ENCODE peak calls at places on chromosomes 4 and X, in ten cellular contexts. Q is CD8-positive, alpha-beta T cell; O is RPMI8226; V is hypothalamus; R is iris pigment epithelial cell; Y is Peyer's patch; M is astrocyte of the spinal cord; T is transverse colon; G is H7; B is Right ventricle myocardium superior. K is an unnamed sample.

GRCh38 chrX:1485033-1485432 is 32.3 kb upstream of the ASMTL start:
- DNase-seq in Y (peak; percentile 14), Q (no peak), T (no peak), O (no peak), B (no peak), M (no peak), G (no peak), R (no peak), V (no peak), K (no peak)

GRCh38 chr4:147361726-147362125 is 119.2 kb upstream of the EDNRA start:
- DNase-seq in B (no peak), V (no peak), T (peak; percentile 63), M (peak; percentile 94), G (no peak), Y (no peak), Q (no peak), R (peak; percentile 91), O (no peak), K (no peak)

GRCh38 chrX:153953342-153953830 is 8.9 kb upstream of the RENBP start:
- DNase-seq in R (peak; percentile 34), B (peak; percentile 78), T (peak; percentile 81), O (peak; percentile 61), M (peak; percentile 66), V (no peak), Q (peak; percentile 62), G (peak; percentile 98), Y (peak; percentile 71), K (peak; percentile 81)

GRCh38 chr4:95107635-95108034 is 349.9 kb downstream of the BMPR1B start:
- DNase-seq in Q (no peak), Y (no peak), V (no peak), G (no peak), T (no peak), B (peak; percentile 43), M (peak; percentile 45), O (no peak), R (peak; percentile 68), K (no peak)

GRCh38 chr4:118846981-118847380 is 11.1 kb upstream of the SEC24D start:
- DNase-seq in M (no peak), Y (no peak), G (no peak), B (no peak), T (no peak), O (no peak), Q (no peak), V (no peak), R (no peak), K (no peak)

GRCh38 chr4:31946456-31946855 is 1226.3 kb downstream of the PCDH7 start:
- DNase-seq in G (no peak), T (no peak), V (no peak), R (no peak), B (no peak), M (no peak), Q (no peak), O (no peak), Y (no peak), K (no peak)

GRCh38 chr4:163048447-163048846 is 118.2 kb downstream of the NAF1 start:
- DNase-seq in M (peak; percentile 10), V (no peak), Q (no peak), O (peak; percentile 36), T (peak; percentile 13), Y (no peak), R (peak; percentile 45), B (no peak), G (peak; percentile 27), K (no peak)

GRCh38 chr4:87525636-87526035 is 3.5 kb downstream of the SPARCL1 start:
- DNase-seq in M (no peak), G (no peak), Q (no peak), V (no peak), T (no peak), O (no peak), B (no peak), Y (no peak), R (peak; percentile 81), K (no peak)

GRCh38 chr4:159927781-159928180 is 824.9 kb downstream of the RAPGEF2 start:
- DNase-seq in G (no peak), B (no peak), Y (no peak), O (no peak), R (no peak), T (no peak), V (no peak), M (no peak), Q (no peak), K (no peak)

GRCh38 chr4:124334119-124334518 is 378.4 kb downstream of the ANKRD50 start:
- DNase-seq in M (peak; percentile 90), V (no peak), Q (no peak), O (peak; percentile 36), R (peak; percentile 93), T (no peak), G (peak; percentile 36), Y (no peak), B (no peak), K (no peak)

GRCh38 chr4:94412019-94413017 is 39.4 kb upstream of the PDLIM5 start:
- DNase-seq in B (no peak), M (peak; percentile 71), T (no peak), O (peak; percentile 7), V (no peak), R (peak; percentile 86), Q (no peak), G (no peak), Y (no peak), K (no peak)

GRCh38 chrX:153763989-153764755 is at the start of gene PLXNB3:
- DNase-seq in O (peak; percentile 84), G (peak; percentile 94), B (peak; percentile 87), R (peak; percentile 50), V (peak; percentile 60), T (peak; percentile 84), M (peak; percentile 61), Q (peak; percentile 59), Y (peak; percentile 83), K (peak; percentile 64)

GRCh38 chr4:123649644-123650356 is 253.2 kb downstream of the SPRY1 start:
- DNase-seq in M (peak; percentile 76), R (peak; percentile 87), B (no peak), T (peak; percentile 38), O (no peak), Q (no peak), Y (no peak), G (peak; percentile 4), V (no peak), K (no peak)

GRCh38 chr4:109562457-109563237 is 2.6 kb downstream of the MCUB start:
- DNase-seq in Y (no peak), R (no peak), V (no peak), M (no peak), T (no peak), O (no peak), G (no peak), Q (no peak), B (no peak), K (no peak)

K was measured in GM12891.